ENCODE peak calls at places on chromosomes 11 and 22, in ten cellular contexts. N, O, H, Y, R, J, I, W, D and A are unnamed samples.

GRCh38 chr11:85643255-85643654 is 4.5 kb upstream of the TMEM126A start:
- DNase-seq in H (no peak), R (no peak), J (no peak), W (no peak), D (no peak), Y (no peak), I (no peak), O (no peak), N (no peak), A (peak; percentile 74)

GRCh38 chr22:26579331-26579886 is 10.5 kb downstream of the TPST2 start:
- DNase-seq in N (no peak), I (no peak), O (no peak), J (no peak), Y (no peak), D (no peak), H (no peak), R (no peak), W (no peak), A (no peak)

GRCh38 chr11:76706667-76707066 is 36.1 kb upstream of the LRRC32 start:
- DNase-seq in D (no peak), R (no peak), N (no peak), J (no peak), I (no peak), O (no peak), W (no peak), Y (no peak), H (no peak), A (no peak)

GRCh38 chr22:20844055-20845037 is 14.3 kb downstream of the PI4KA start:
- DNase-seq in H (no peak), D (no peak), O (no peak), I (no peak), Y (no peak), W (no peak), J (no peak), R (no peak), N (no peak), A (no peak)

GRCh38 chr22:30695871-30696655 is 1.4 kb downstream of the OSBP2 start:
- DNase-seq in W (no peak), D (no peak), H (no peak), R (no peak), Y (no peak), N (no peak), J (no peak), O (no peak), I (no peak), A (no peak)

GRCh38 chr11:563066-563811 is 2.5 kb downstream of the RASSF7 start:
- DNase-seq in H (no peak), N (no peak), O (no peak), Y (no peak), W (no peak), D (no peak), J (no peak), I (no peak), R (no peak), A (no peak)

GRCh38 chr11:12864316-12865156 is 144.6 kb upstream of the RASSF10 start:
- DNase-seq in I (no peak), R (no peak), H (no peak), Y (peak; percentile 35), D (peak; percentile 23), O (no peak), N (peak; percentile 99), J (no peak), W (peak; percentile 62), A (no peak)

GRCh38 chr11:27938011-27938410 is 169.9 kb downstream of the KIF18A start:
- DNase-seq in Y (no peak), J (no peak), I (no peak), W (no peak), N (no peak), R (no peak), H (no peak), D (no peak), O (no peak), A (no peak)

GRCh38 chr11:64000026-64000739 is 13.9 kb downstream of the OTUB1 start:
- DNase-seq in H (peak; percentile 51), R (peak; percentile 69), W (peak; percentile 64), I (no peak), N (peak; percentile 85), J (peak; percentile 67), Y (no peak), O (peak; percentile 56), D (peak; percentile 76), A (no peak)

GRCh38 chr11:58392741-58393140 is 13.9 kb downstream of the OR5B3 start:
- DNase-seq in I (peak; percentile 2), W (no peak), O (no peak), N (no peak), R (no peak), D (no peak), H (no peak), Y (no peak), J (no peak), A (no peak)

GRCh38 chr11:46762248-46762647 is 43.2 kb downstream of the F2 start:
- DNase-seq in Y (no peak), R (no peak), H (no peak), W (no peak), J (no peak), D (no peak), I (no peak), N (no peak), O (no peak), A (no peak)

GRCh38 chr11:46012185-46012584 is 89.7 kb downstream of the LARGE2 start:
- DNase-seq in N (no peak), H (no peak), W (no peak), D (no peak), R (no peak), O (no peak), Y (no peak), J (no peak), I (no peak), A (no peak)

GRCh38 chr11:57001674-57002401 is 13.1 kb downstream of the OR5AK2 start:
- DNase-seq in I (no peak), R (peak; percentile 35), W (peak; percentile 5), Y (no peak), D (no peak), H (no peak), J (no peak), O (no peak), N (no peak), A (no peak)

GRCh38 chr11:77126861-77127673 is 979 bp upstream of the MYO7A start:
- DNase-seq in W (no peak), D (no peak), I (no peak), J (peak; percentile 34), N (peak; percentile 52), O (peak; percentile 58), Y (peak; percentile 72), H (peak; percentile 45), R (peak; percentile 30), A (peak; percentile 38)

GRCh38 chr11:34050967-34051348 is 573 bp upstream of the CAPRIN1 start:
- DNase-seq in O (no peak), H (no peak), D (no peak), Y (peak; percentile 84), I (peak; percentile 28), R (peak; percentile 44), W (no peak), N (no peak), J (no peak), A (peak; percentile 35)

GRCh38 chr11:76655466-76656086 is 15.0 kb downstream of the LRRC32 start:
- DNase-seq in H (no peak), D (peak; percentile 68), N (peak; percentile 77), O (peak; percentile 32), J (no peak), I (no peak), W (no peak), Y (no peak), R (no peak), A (no peak)

GRCh38 chr11:9739108-9739507 is 75.2 kb downstream of the SWAP70 start:
- DNase-seq in Y (no peak), I (no peak), D (no peak), O (no peak), W (no peak), N (no peak), R (no peak), J (no peak), H (no peak), A (no peak)

GRCh38 chr11:77406396-77406795 is 67.5 kb downstream of the PAK1 start:
- DNase-seq in H (no peak), W (no peak), J (no peak), N (no peak), Y (peak; percentile 87), D (no peak), O (no peak), R (no peak), I (no peak), A (no peak)

GRCh38 chr22:36816338-36816634 is 549 bp downstream of the PVALB start:
- DNase-seq in I (no peak), N (no peak), R (no peak), D (no peak), Y (no peak), W (no peak), J (no peak), O (no peak), H (no peak), A (no peak)

GRCh38 chr11:69930081-69931059 is 111.2 kb upstream of the FGF3 start:
- DNase-seq in N (no peak), O (peak; percentile 19), Y (no peak), R (no peak), J (no peak), H (no peak), I (no peak), D (peak; percentile 40), W (no peak), A (no peak)